ENCODE peak calls at places on chromosomes 4 and X, in nine cellular contexts. A, Q, V, E, W, X, Z, Y and C are unnamed samples.
A peak's percentile ranks its signal among the peaks of the same experiment; 100 is the strongest.

GRCh38 chrX:84160736-84161135 is 27.3 kb downstream of the RPS6KA6 start:
- DNase-seq in A (no peak), Q (no peak), V (no peak), E (no peak), W (peak; percentile 88), X (no peak), Z (peak; percentile 16), Y (no peak), C (no peak)

GRCh38 chr4:148565801-148566200 is 123.6 kb upstream of the NR3C2 start:
- DNase-seq in A (no peak), Q (no peak), V (no peak), E (no peak), W (no peak), X (no peak), Z (no peak), Y (no peak), C (no peak)

GRCh38 chr4:168693750-168694470 is 197.1 kb downstream of the PALLD start:
- DNase-seq in A (no peak), Q (no peak), V (no peak), E (peak; percentile 43), W (peak; percentile 57), X (no peak), Z (peak; percentile 27), Y (no peak), C (no peak)

GRCh38 chr4:158055668-158056067 is 117.2 kb downstream of the GASK1B start:
- DNase-seq in A (no peak), Q (no peak), V (no peak), E (no peak), W (no peak), X (no peak), Z (no peak), Y (no peak), C (no peak)

GRCh38 chr4:81466841-81467671 is 4.7 kb downstream of the RASGEF1B start:
- DNase-seq in A (peak; percentile 82), Q (peak; percentile 36), V (peak; percentile 73), E (peak; percentile 66), W (peak; percentile 88), X (peak; percentile 45), Z (peak; percentile 26), Y (peak; percentile 81), C (peak; percentile 90)

GRCh38 chr4:122889726-122890125 is 32.7 kb downstream of the NUDT6 start:
- DNase-seq in A (no peak), Q (no peak), V (no peak), E (no peak), W (peak; percentile 53), X (no peak), Z (no peak), Y (no peak), C (no peak)

GRCh38 chrX:17291998-17292658 is 82.9 kb upstream of the NHS start:
- DNase-seq in A (peak; percentile 4), Q (no peak), V (no peak), E (no peak), W (no peak), X (no peak), Z (peak; percentile 14), Y (peak; percentile 42), C (no peak)

GRCh38 chr4:79576480-79576803 is 168.4 kb upstream of the GK2 start:
- DNase-seq in A (peak; percentile 56), Q (peak; percentile 48), V (peak; percentile 30), E (peak; percentile 18), W (peak; percentile 60), X (no peak), Z (peak; percentile 4), Y (peak; percentile 57), C (no peak)

GRCh38 chr4:7105261-7105660 is 37.4 kb upstream of the GRPEL1 start:
- DNase-seq in A (no peak), Q (no peak), V (no peak), E (peak; percentile 7), W (no peak), X (no peak), Z (no peak), Y (no peak), C (peak; percentile 17)

GRCh38 chr4:7104366-7105031 is 36.6 kb upstream of the GRPEL1 start:
- DNase-seq in A (no peak), Q (peak; percentile 15), V (no peak), E (no peak), W (no peak), X (no peak), Z (no peak), Y (no peak), C (peak; percentile 38)

GRCh38 chr4:7103031-7103598 is 35.3 kb upstream of the GRPEL1 start:
- DNase-seq in A (peak; percentile 95), Q (peak; percentile 98), V (no peak), E (peak; percentile 35), W (peak; percentile 77), X (peak; percentile 60), Z (peak; percentile 41), Y (peak; percentile 60), C (peak; percentile 96)

GRCh38 chr4:7101692-7102515 is 34.0 kb upstream of the GRPEL1 start:
- DNase-seq in A (peak; percentile 87), Q (peak; percentile 87), V (no peak), E (peak; percentile 60), W (peak; percentile 64), X (peak; percentile 46), Z (peak; percentile 41), Y (peak; percentile 60), C (peak; percentile 94)

DNA sequence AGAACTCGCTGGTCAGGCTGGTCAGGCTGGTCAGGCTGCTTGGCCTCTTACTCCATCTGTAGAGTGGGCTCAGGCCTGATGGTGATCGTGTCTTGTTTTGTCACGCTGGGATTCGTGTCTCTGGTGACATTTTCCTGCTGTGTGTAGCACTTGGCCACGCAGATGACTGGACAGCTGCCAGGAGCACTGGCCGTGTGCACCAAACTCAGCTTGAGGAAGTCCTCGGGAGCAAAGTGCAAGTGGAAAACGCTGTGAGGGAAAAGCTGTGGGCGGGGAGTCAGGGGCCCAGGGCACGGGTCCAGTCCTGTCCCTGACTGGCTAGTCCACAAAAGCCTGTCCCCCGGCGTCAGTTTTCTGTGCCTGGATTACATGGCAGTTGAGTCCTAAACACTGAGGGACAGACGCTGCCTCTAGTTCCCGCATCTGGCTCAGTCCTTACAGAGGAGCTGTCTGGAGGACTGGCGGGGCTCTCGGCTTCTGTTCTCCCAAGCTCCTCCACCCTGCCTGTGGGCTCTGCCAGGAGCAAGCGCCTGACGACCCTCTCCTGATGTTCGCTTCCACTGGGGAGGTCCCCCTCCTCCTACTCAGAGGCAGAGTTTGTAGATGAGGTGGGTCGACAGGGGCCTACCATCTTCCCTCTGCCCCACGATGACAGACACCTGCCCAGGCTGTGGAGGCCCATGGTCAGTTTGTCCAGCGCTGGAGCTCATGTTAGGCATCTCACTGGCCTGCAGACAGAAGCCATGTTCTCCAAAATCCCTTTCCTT is 35.9 kb upstream of the GRPEL1 start:
- DNase-seq in A (peak; percentile 76), Q (peak; percentile 62), V (no peak), E (peak; percentile 28), W (no peak), X (no peak), Z (no peak), Y (no peak), C (peak; percentile 62)
- H3K9ac ChIP-seq in A (no peak overlapping the region), Q (no peak overlapping the region), V (no peak overlapping the region), E (no peak overlapping the region), W (no peak overlapping the region), X (peak overlapping the region; percentile 67), Z (peak overlapping the region; percentile 43), Y (no peak overlapping the region), C (no peak overlapping the region)

GRCh38 chr4:72714482-72715279 is 145.7 kb upstream of the ADAMTS3 start:
- DNase-seq in A (no peak), Q (no peak), V (no peak), E (no peak), W (no peak), X (no peak), Z (no peak), Y (no peak), C (no peak)

GRCh38 chr4:72715299-72715698 is 146.3 kb upstream of the ADAMTS3 start:
- DNase-seq in A (no peak), Q (no peak), V (no peak), E (no peak), W (no peak), X (no peak), Z (no peak), Y (no peak), C (no peak)

GRCh38 chr4:72709475-72709874 is 140.5 kb upstream of the ADAMTS3 start:
- DNase-seq in A (no peak), Q (no peak), V (no peak), E (no peak), W (no peak), X (no peak), Z (no peak), Y (no peak), C (no peak)

DNA sequence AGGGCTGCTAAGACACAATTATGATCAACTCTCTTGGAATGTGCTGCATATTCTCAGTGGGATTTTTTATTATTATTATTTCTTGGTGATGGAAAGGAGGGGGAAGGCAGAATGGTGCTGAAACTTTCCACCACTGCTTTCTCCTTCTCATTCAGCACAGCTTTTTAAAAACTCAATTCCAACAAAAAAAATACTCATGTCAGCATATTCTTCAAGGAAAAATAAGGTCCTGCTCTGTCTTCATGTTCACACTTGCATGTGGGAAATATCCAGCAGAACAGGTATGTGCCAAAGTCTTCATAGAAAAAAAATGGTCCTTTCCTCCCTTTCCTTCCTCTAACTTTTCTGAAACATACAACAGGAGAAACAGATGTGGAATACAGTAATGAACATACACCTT is 144.0 kb upstream of the ADAMTS3 start:
- DNase-seq in A (no peak), Q (no peak), V (no peak), E (no peak), W (no peak), X (no peak), Z (no peak), Y (no peak), C (no peak)
- TF ChIP-seq CTCF in A (no peak), Q (no peak), V (no peak), E (no peak), W (no peak), X (no peak), Z (no peak), Y (no peak), C (no peak)

DNA sequence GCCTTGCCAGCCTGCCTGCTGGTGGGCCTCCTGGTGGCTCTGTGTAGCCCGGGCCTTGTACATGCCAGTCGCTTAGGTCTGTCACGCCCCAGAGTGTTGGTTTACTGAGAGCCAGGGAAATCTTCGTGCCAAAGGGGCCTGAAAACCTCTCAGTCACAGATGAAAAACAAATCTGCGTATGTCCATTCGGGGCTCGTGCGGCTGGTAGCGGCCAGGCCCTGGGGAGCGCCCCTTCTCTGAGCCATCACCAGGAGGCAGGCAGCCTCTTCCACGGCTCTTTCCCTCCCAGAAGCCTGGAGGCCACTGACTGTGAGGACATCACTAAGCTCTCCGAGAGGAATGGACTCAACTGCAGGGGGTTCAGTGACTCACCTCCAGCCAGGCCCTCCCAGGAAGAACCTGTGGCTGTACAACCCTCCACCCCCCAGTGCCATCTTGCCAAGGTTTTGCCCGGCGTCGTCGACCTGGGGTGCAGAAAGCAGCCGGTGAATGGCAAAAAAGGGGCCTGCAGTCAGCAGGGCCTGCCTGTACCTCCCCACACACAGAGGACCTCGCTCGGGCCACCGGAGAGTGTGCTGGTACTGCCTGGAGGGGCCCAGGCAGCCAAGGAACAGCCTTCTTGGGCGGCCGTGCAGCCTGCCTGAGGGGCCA is 162.2 kb downstream of the BCOR start:
- DNase-seq in A (peak; percentile 38), Q (no peak), V (no peak), E (no peak), W (no peak), X (no peak), Z (peak; percentile 18), Y (no peak), C (peak; percentile 83)
- H3K9ac ChIP-seq in A (no peak overlapping the region), Q (no peak overlapping the region), V (no peak overlapping the region), E (no peak overlapping the region), W (no peak overlapping the region), X (no peak overlapping the region), Z (no peak overlapping the region), Y (no peak overlapping the region), C (no peak overlapping the region)

DNA sequence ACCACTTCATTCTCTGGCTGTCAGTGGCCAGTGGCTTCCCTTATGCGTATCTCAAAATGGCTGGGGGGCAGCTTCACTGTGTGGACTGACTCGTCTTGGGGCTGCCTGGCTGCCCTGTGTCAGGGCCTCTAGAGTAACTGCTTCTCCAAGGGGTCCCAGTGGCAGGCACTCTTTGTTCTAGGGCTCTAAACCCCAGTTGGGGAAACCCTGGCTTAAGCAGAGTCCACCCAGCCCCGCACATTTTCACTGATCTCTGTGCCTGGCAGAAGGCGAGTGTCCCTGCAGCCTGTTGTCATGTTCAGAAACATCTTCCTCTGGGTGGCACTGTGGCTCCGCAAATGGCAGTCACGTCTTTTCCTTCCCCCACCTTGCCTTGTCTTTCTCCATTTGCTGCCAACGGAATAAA is 59.7 kb downstream of the NBDY start:
- DNase-seq in A (no peak), Q (no peak), V (peak; percentile 56), E (peak; percentile 47), W (no peak), X (no peak), Z (no peak), Y (no peak), C (no peak)
- TF ChIP-seq CTCF in A (no peak), Q (no peak), V (peak; percentile 64), E (peak; percentile 53), W (no peak), X (peak; percentile 8), Z (no peak), Y (no peak), C (no peak)